ENCODE peak calls at places on chromosomes 7 and 10, in eight cellular contexts. One of them, this sample, is unnamed.

GRCh38 chr7:151923097-151923876 is 33.0 kb upstream of the GALNTL5 start:
- DNase-seq in A549: no peak
- DNase-seq in GM12878: no peak
- DNase-seq in GM23338: no peak
- DNase-seq in HepG2: no peak
- DNase-seq in HCT116: no peak
- DNase-seq in Panc1: no peak
- DNase-seq in SK-N-SH: no peak
- DNase-seq in this sample: peak

GRCh38 chr7:78863248-78863647 is 590.2 kb downstream of the MAGI2 start:
- DNase-seq in A549: no peak
- DNase-seq in GM12878: no peak
- DNase-seq in GM23338: peak
- DNase-seq in HepG2: no peak
- DNase-seq in HCT116: no peak
- DNase-seq in Panc1: no peak
- DNase-seq in SK-N-SH: no peak
- DNase-seq in this sample: no peak

GRCh38 chr7:17593854-17594419 is 295.5 kb downstream of the AHR start:
- DNase-seq in A549: no peak
- DNase-seq in GM12878: no peak
- DNase-seq in GM23338: peak
- DNase-seq in HepG2: no peak
- DNase-seq in HCT116: no peak
- DNase-seq in Panc1: no peak
- DNase-seq in SK-N-SH: no peak
- DNase-seq in this sample: no peak

GRCh38 chr10:113643183-113643582 is 20.7 kb downstream of the NRAP start:
- DNase-seq in A549: no peak
- DNase-seq in GM12878: no peak
- DNase-seq in GM23338: peak
- DNase-seq in HepG2: no peak
- DNase-seq in HCT116: no peak
- DNase-seq in Panc1: no peak
- DNase-seq in SK-N-SH: no peak
- DNase-seq in this sample: no peak

GRCh38 chr7:92751902-92752901 is 84.2 kb downstream of the CDK6 start:
- DNase-seq in A549: peak
- DNase-seq in GM12878: no peak
- DNase-seq in GM23338: no peak
- DNase-seq in HepG2: peak
- DNase-seq in HCT116: peak
- DNase-seq in Panc1: peak
- DNase-seq in SK-N-SH: no peak
- DNase-seq in this sample: no peak

GRCh38 chr10:79447911-79448731 is 2.7 kb upstream of the ZCCHC24 start:
- DNase-seq in A549: no peak
- DNase-seq in GM12878: no peak
- DNase-seq in GM23338: no peak
- DNase-seq in HepG2: no peak
- DNase-seq in HCT116: no peak
- DNase-seq in Panc1: no peak
- DNase-seq in SK-N-SH: no peak
- DNase-seq in this sample: no peak

GRCh38 chr7:24365606-24366005 is 81.6 kb downstream of the NPY start:
- DNase-seq in A549: no peak
- DNase-seq in GM12878: no peak
- DNase-seq in GM23338: no peak
- DNase-seq in HepG2: no peak
- DNase-seq in HCT116: no peak
- DNase-seq in Panc1: no peak
- DNase-seq in SK-N-SH: no peak
- DNase-seq in this sample: no peak

GRCh38 chr7:113170591-113170990 is 52.2 kb upstream of the SMIM30 start:
- DNase-seq in A549: no peak
- DNase-seq in GM12878: no peak
- DNase-seq in GM23338: no peak
- DNase-seq in HepG2: no peak
- DNase-seq in HCT116: no peak
- DNase-seq in Panc1: no peak
- DNase-seq in SK-N-SH: no peak
- DNase-seq in this sample: no peak

GRCh38 chr10:128468462-128468861 is 342.2 kb upstream of the MKI67 start:
- DNase-seq in A549: no peak
- DNase-seq in GM12878: no peak
- DNase-seq in GM23338: no peak
- DNase-seq in HepG2: no peak
- DNase-seq in HCT116: no peak
- DNase-seq in Panc1: no peak
- DNase-seq in SK-N-SH: no peak
- DNase-seq in this sample: no peak

GRCh38 chr7:122544463-122544862 is 154.5 kb downstream of the RNF133 start:
- DNase-seq in A549: no peak
- DNase-seq in GM12878: peak
- DNase-seq in GM23338: no peak
- DNase-seq in HepG2: no peak
- DNase-seq in HCT116: no peak
- DNase-seq in Panc1: no peak
- DNase-seq in SK-N-SH: no peak
- DNase-seq in this sample: no peak

GRCh38 chr10:1132584-1132983 is 76.4 kb downstream of the WDR37 start:
- DNase-seq in A549: no peak
- DNase-seq in GM12878: no peak
- DNase-seq in GM23338: no peak
- DNase-seq in HepG2: no peak
- DNase-seq in HCT116: no peak
- DNase-seq in Panc1: no peak
- DNase-seq in SK-N-SH: no peak
- DNase-seq in this sample: no peak

GRCh38 chr7:7157177-7157886 is 25.0 kb upstream of the C1GALT1 start:
- DNase-seq in A549: no peak
- DNase-seq in GM12878: peak
- DNase-seq in GM23338: no peak
- DNase-seq in HepG2: no peak
- DNase-seq in HCT116: no peak
- DNase-seq in Panc1: no peak
- DNase-seq in SK-N-SH: no peak
- DNase-seq in this sample: peak

GRCh38 chr7:132577206-132578049 is 1.2 kb upstream of the PLXNA4 start:
- DNase-seq in A549: peak
- DNase-seq in GM12878: no peak
- DNase-seq in GM23338: peak
- DNase-seq in HepG2: no peak
- DNase-seq in HCT116: no peak
- DNase-seq in Panc1: no peak
- DNase-seq in SK-N-SH: peak
- DNase-seq in this sample: no peak

GRCh38 chr7:102991540-102992214 is 78.9 kb downstream of the LRRC17 start:
- DNase-seq in A549: peak
- DNase-seq in GM12878: no peak
- DNase-seq in GM23338: no peak
- DNase-seq in HepG2: peak
- DNase-seq in HCT116: peak
- DNase-seq in Panc1: peak
- DNase-seq in SK-N-SH: peak
- DNase-seq in this sample: peak

GRCh38 chr7:42605800-42606199 is 306.1 kb downstream of the C7orf25 start:
- DNase-seq in A549: no peak
- DNase-seq in GM12878: no peak
- DNase-seq in GM23338: no peak
- DNase-seq in HepG2: no peak
- DNase-seq in HCT116: no peak
- DNase-seq in Panc1: no peak
- DNase-seq in SK-N-SH: no peak
- DNase-seq in this sample: no peak

GRCh38 chr7:152383341-152384234 is 52.2 kb downstream of the KMT2C start:
- DNase-seq in A549: no peak
- DNase-seq in GM12878: no peak
- DNase-seq in GM23338: no peak
- DNase-seq in HepG2: no peak
- DNase-seq in HCT116: no peak
- DNase-seq in Panc1: no peak
- DNase-seq in SK-N-SH: no peak
- DNase-seq in this sample: no peak

GRCh38 chr7:154409703-154410311 is 357.6 kb downstream of the DPP6 start:
- DNase-seq in A549: no peak
- DNase-seq in GM12878: no peak
- DNase-seq in GM23338: peak
- DNase-seq in HepG2: peak
- DNase-seq in HCT116: no peak
- DNase-seq in Panc1: no peak
- DNase-seq in SK-N-SH: no peak
- DNase-seq in this sample: no peak

GRCh38 chr7:76223286-76223972 is 21.7 kb downstream of the SRRM3 start:
- DNase-seq in A549: no peak
- DNase-seq in GM12878: no peak
- DNase-seq in GM23338: no peak
- DNase-seq in HepG2: no peak
- DNase-seq in HCT116: no peak
- DNase-seq in Panc1: no peak
- DNase-seq in SK-N-SH: no peak
- DNase-seq in this sample: no peak

GRCh38 chr10:112967200-112967599 is 17.2 kb downstream of the TCF7L2 start:
- DNase-seq in A549: no peak
- DNase-seq in GM12878: no peak
- DNase-seq in GM23338: no peak
- DNase-seq in HepG2: no peak
- DNase-seq in HCT116: no peak
- DNase-seq in Panc1: no peak
- DNase-seq in SK-N-SH: no peak
- DNase-seq in this sample: no peak

GRCh38 chr10:14554091-14554842 is 220.4 kb downstream of the FAM107B start:
- DNase-seq in A549: no peak
- DNase-seq in GM12878: no peak
- DNase-seq in GM23338: peak
- DNase-seq in HepG2: no peak
- DNase-seq in HCT116: peak
- DNase-seq in Panc1: no peak
- DNase-seq in SK-N-SH: no peak
- DNase-seq in this sample: peak
- TF ChIP-seq REST in A549: no peak
- TF ChIP-seq REST in GM12878: no peak
- TF ChIP-seq REST in GM23338: no peak
- TF ChIP-seq REST in HepG2: no peak
- TF ChIP-seq REST in HCT116: no peak
- TF ChIP-seq REST in Panc1: no peak
- TF ChIP-seq REST in SK-N-SH: no peak
- TF ChIP-seq REST in this sample: no peak

DNA sequence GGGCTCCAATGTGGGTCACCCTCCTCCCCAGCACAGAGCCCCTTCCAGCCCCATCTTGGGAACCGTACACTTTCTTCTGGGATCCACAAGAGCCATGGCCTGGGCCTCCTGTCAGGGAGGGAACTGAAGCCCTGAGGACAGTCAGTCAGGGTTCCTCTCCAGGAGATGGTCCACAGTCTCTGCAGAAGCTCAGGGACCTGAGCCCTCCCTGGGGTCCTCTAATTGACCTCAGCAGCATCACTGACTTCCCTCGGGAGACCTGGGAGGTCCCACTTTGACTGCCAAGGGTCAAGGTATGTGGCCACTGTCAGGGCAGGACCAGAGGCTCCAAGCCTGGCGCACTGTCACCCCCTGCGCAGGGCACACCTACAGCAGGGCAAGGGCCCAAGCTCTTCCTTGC is 32.3 kb downstream of the NOD1 start:
- DNase-seq in A549: no peak
- DNase-seq in GM12878: no peak
- DNase-seq in GM23338: no peak
- DNase-seq in HepG2: no peak
- DNase-seq in HCT116: no peak
- DNase-seq in Panc1: no peak
- DNase-seq in SK-N-SH: no peak
- DNase-seq in this sample: no peak
- H3K4me3 ChIP-seq in A549: no peak
- H3K4me3 ChIP-seq in GM12878: no peak
- H3K4me3 ChIP-seq in GM23338: no peak
- H3K4me3 ChIP-seq in HepG2: no peak
- H3K4me3 ChIP-seq in HCT116: no peak
- H3K4me3 ChIP-seq in Panc1: no peak
- H3K4me3 ChIP-seq in SK-N-SH: no peak
- H3K4me3 ChIP-seq in this sample: no peak

DNA sequence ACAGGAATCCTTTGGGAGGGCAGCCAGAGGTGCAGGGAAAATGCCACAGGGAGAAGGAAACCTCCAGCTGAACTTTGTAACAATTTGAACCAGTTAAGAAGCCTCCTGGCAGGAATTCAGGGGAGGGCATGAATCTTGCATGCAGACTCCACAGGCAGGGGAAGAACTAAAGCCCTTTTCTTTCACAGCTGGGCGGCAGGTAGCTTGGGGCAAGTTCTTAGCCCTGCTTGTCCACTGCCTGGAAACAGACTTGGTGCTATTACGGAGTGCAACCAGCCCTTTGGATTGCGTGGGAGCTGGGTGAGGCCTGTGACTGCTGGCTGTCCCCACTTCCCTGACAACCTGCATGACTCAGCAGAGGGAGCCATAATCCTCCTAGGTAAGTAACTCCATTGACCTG is 51.7 kb upstream of the ADAM12 start:
- DNase-seq in A549: no peak
- DNase-seq in GM12878: no peak
- DNase-seq in GM23338: no peak
- DNase-seq in HepG2: no peak
- DNase-seq in HCT116: no peak
- DNase-seq in Panc1: no peak
- DNase-seq in SK-N-SH: no peak
- DNase-seq in this sample: no peak
- TF ChIP-seq REST in A549: no peak
- TF ChIP-seq REST in GM12878: no peak
- TF ChIP-seq REST in GM23338: no peak
- TF ChIP-seq REST in HepG2: no peak
- TF ChIP-seq REST in HCT116: no peak
- TF ChIP-seq REST in Panc1: no peak
- TF ChIP-seq REST in SK-N-SH: no peak
- TF ChIP-seq REST in this sample: no peak

GRCh38 chr7:27163776-27164380 is 1.5 kb downstream of the HOXA9 start:
- DNase-seq in A549: no peak
- DNase-seq in GM12878: no peak
- DNase-seq in GM23338: no peak
- DNase-seq in HepG2: no peak
- DNase-seq in HCT116: no peak
- DNase-seq in Panc1: no peak
- DNase-seq in SK-N-SH: no peak
- DNase-seq in this sample: no peak

GRCh38 chr7:27162930-27163775 is 2.2 kb downstream of the HOXA9 start:
- DNase-seq in A549: no peak
- DNase-seq in GM12878: no peak
- DNase-seq in GM23338: no peak
- DNase-seq in HepG2: no peak
- DNase-seq in HCT116: no peak
- DNase-seq in Panc1: no peak
- DNase-seq in SK-N-SH: no peak
- DNase-seq in this sample: no peak

GRCh38 chr7:27165089-27165654 is at the start of gene HOXA9:
- DNase-seq in A549: no peak
- DNase-seq in GM12878: no peak
- DNase-seq in GM23338: peak
- DNase-seq in HepG2: no peak
- DNase-seq in HCT116: peak
- DNase-seq in Panc1: no peak
- DNase-seq in SK-N-SH: no peak
- DNase-seq in this sample: peak

GRCh38 chr7:27165655-27166474 is 528 bp upstream of the HOXA9 start:
- DNase-seq in A549: no peak
- DNase-seq in GM12878: no peak
- DNase-seq in GM23338: peak
- DNase-seq in HepG2: no peak
- DNase-seq in HCT116: no peak
- DNase-seq in Panc1: no peak
- DNase-seq in SK-N-SH: no peak
- DNase-seq in this sample: no peak

GRCh38 chr7:27164381-27165088 is 802 bp downstream of the HOXA9 start:
- DNase-seq in A549: no peak
- DNase-seq in GM12878: no peak
- DNase-seq in GM23338: peak
- DNase-seq in HepG2: no peak
- DNase-seq in HCT116: no peak
- DNase-seq in Panc1: no peak
- DNase-seq in SK-N-SH: no peak
- DNase-seq in this sample: no peak
- H3K4me3 ChIP-seq in A549: no peak
- H3K4me3 ChIP-seq in GM12878: no peak
- H3K4me3 ChIP-seq in GM23338: peak
- H3K4me3 ChIP-seq in HepG2: peak
- H3K4me3 ChIP-seq in HCT116: peak
- H3K4me3 ChIP-seq in Panc1: peak
- H3K4me3 ChIP-seq in SK-N-SH: no peak
- H3K4me3 ChIP-seq in this sample: no peak